ENCODE peak calls at places on chromosomes 11 and 22, in seven cellular contexts. One of them, this sample, is unnamed.

GRCh38 chr11:2768471-2769408 is 68.9 kb upstream of the KCNQ1OT1 start:
- DNase-seq in left lobe of liver: peak
- DNase-seq in EL: peak
- DNase-seq in GM04504: peak
- DNase-seq in colonic mucosa: peak
- DNase-seq in GM23338: no peak
- DNase-seq in smooth muscle cell of the brain vasculature: no peak
- DNase-seq in this sample: peak

GRCh38 chr11:9574806-9575530 is 1.5 kb downstream of the WEE1 start:
- DNase-seq in left lobe of liver: peak
- DNase-seq in EL: peak
- DNase-seq in GM04504: peak
- DNase-seq in colonic mucosa: peak
- DNase-seq in GM23338: peak
- DNase-seq in smooth muscle cell of the brain vasculature: no peak
- DNase-seq in this sample: no peak

GRCh38 chr22:40668611-40669390 is 10.5 kb upstream of the MCHR1 start:
- DNase-seq in left lobe of liver: no peak
- DNase-seq in EL: peak
- DNase-seq in GM04504: peak
- DNase-seq in colonic mucosa: no peak
- DNase-seq in GM23338: peak
- DNase-seq in smooth muscle cell of the brain vasculature: no peak
- DNase-seq in this sample: no peak

GRCh38 chr11:85902353-85902752 is 47.2 kb downstream of the CCDC83 start:
- DNase-seq in left lobe of liver: no peak
- DNase-seq in EL: no peak
- DNase-seq in GM04504: no peak
- DNase-seq in colonic mucosa: no peak
- DNase-seq in GM23338: no peak
- DNase-seq in smooth muscle cell of the brain vasculature: no peak
- DNase-seq in this sample: no peak

GRCh38 chr11:64206457-64207246 is at the start of gene FERMT3:
- DNase-seq in left lobe of liver: peak
- DNase-seq in EL: no peak
- DNase-seq in GM04504: no peak
- DNase-seq in colonic mucosa: peak
- DNase-seq in GM23338: no peak
- DNase-seq in smooth muscle cell of the brain vasculature: no peak
- DNase-seq in this sample: no peak

GRCh38 chr11:69707156-69707555 is 3.3 kb upstream of the FGF19 start:
- DNase-seq in left lobe of liver: no peak
- DNase-seq in EL: no peak
- DNase-seq in GM04504: no peak
- DNase-seq in colonic mucosa: peak
- DNase-seq in GM23338: peak
- DNase-seq in smooth muscle cell of the brain vasculature: no peak
- DNase-seq in this sample: no peak

GRCh38 chr11:64723907-64724862 is 1.2 kb upstream of the NRXN2 start:
- DNase-seq in left lobe of liver: no peak
- DNase-seq in EL: no peak
- DNase-seq in GM04504: no peak
- DNase-seq in colonic mucosa: no peak
- DNase-seq in GM23338: no peak
- DNase-seq in smooth muscle cell of the brain vasculature: no peak
- DNase-seq in this sample: no peak

GRCh38 chr11:127133061-127133460 is 132.5 kb upstream of the KIRREL3 start:
- DNase-seq in left lobe of liver: no peak
- DNase-seq in EL: no peak
- DNase-seq in GM04504: no peak
- DNase-seq in colonic mucosa: no peak
- DNase-seq in GM23338: no peak
- DNase-seq in smooth muscle cell of the brain vasculature: no peak
- DNase-seq in this sample: no peak

GRCh38 chr11:110734790-110735189 is 22.6 kb upstream of the ARHGAP20 start:
- DNase-seq in left lobe of liver: no peak
- DNase-seq in EL: no peak
- DNase-seq in GM04504: no peak
- DNase-seq in colonic mucosa: no peak
- DNase-seq in GM23338: no peak
- DNase-seq in smooth muscle cell of the brain vasculature: no peak
- DNase-seq in this sample: no peak

GRCh38 chr22:42610211-42610610 is 4.5 kb downstream of the POLDIP3 start:
- DNase-seq in left lobe of liver: no peak
- DNase-seq in EL: no peak
- DNase-seq in GM04504: no peak
- DNase-seq in colonic mucosa: no peak
- DNase-seq in GM23338: no peak
- DNase-seq in smooth muscle cell of the brain vasculature: no peak
- DNase-seq in this sample: no peak

GRCh38 chr22:20446383-20446970 is 8.9 kb upstream of the SCARF2 start:
- DNase-seq in left lobe of liver: no peak
- DNase-seq in EL: no peak
- DNase-seq in GM04504: no peak
- DNase-seq in colonic mucosa: no peak
- DNase-seq in GM23338: no peak
- DNase-seq in smooth muscle cell of the brain vasculature: no peak
- DNase-seq in this sample: no peak

GRCh38 chr11:87359401-87359800 is 321.7 kb downstream of the TMEM135 start:
- DNase-seq in left lobe of liver: peak
- DNase-seq in EL: no peak
- DNase-seq in GM04504: no peak
- DNase-seq in colonic mucosa: no peak
- DNase-seq in GM23338: no peak
- DNase-seq in smooth muscle cell of the brain vasculature: no peak
- DNase-seq in this sample: no peak

GRCh38 chr11:41622707-41623359 is 163.4 kb upstream of the LRRC4C start:
- DNase-seq in left lobe of liver: no peak
- DNase-seq in EL: no peak
- DNase-seq in GM04504: no peak
- DNase-seq in colonic mucosa: no peak
- DNase-seq in GM23338: no peak
- DNase-seq in smooth muscle cell of the brain vasculature: no peak
- DNase-seq in this sample: peak

GRCh38 chr22:32684148-32684821 is 117.2 kb upstream of the TIMP3 start:
- DNase-seq in left lobe of liver: no peak
- DNase-seq in EL: no peak
- DNase-seq in GM04504: no peak
- DNase-seq in colonic mucosa: no peak
- DNase-seq in GM23338: no peak
- DNase-seq in smooth muscle cell of the brain vasculature: no peak
- DNase-seq in this sample: no peak

GRCh38 chr11:108693852-108694251 is 29.0 kb downstream of the DDX10 start:
- DNase-seq in left lobe of liver: no peak
- DNase-seq in EL: peak
- DNase-seq in GM04504: peak
- DNase-seq in colonic mucosa: no peak
- DNase-seq in GM23338: no peak
- DNase-seq in smooth muscle cell of the brain vasculature: no peak
- DNase-seq in this sample: no peak

GRCh38 chr22:46121079-46121478 is 29.2 kb upstream of the PPARA start:
- DNase-seq in left lobe of liver: no peak
- DNase-seq in EL: no peak
- DNase-seq in GM04504: no peak
- DNase-seq in colonic mucosa: no peak
- DNase-seq in GM23338: no peak
- DNase-seq in smooth muscle cell of the brain vasculature: no peak
- DNase-seq in this sample: no peak

GRCh38 chr22:32333769-32334639 is 23.7 kb upstream of the RFPL3 start:
- DNase-seq in left lobe of liver: peak
- DNase-seq in EL: no peak
- DNase-seq in GM04504: no peak
- DNase-seq in colonic mucosa: no peak
- DNase-seq in GM23338: no peak
- DNase-seq in smooth muscle cell of the brain vasculature: no peak
- DNase-seq in this sample: peak

GRCh38 chr11:43735115-43735514 is 54.6 kb downstream of the HSD17B12 start:
- DNase-seq in left lobe of liver: no peak
- DNase-seq in EL: no peak
- DNase-seq in GM04504: no peak
- DNase-seq in colonic mucosa: no peak
- DNase-seq in GM23338: no peak
- DNase-seq in smooth muscle cell of the brain vasculature: no peak
- DNase-seq in this sample: no peak

GRCh38 chr22:36332623-36333331 is 55.0 kb downstream of the MYH9 start:
- DNase-seq in left lobe of liver: no peak
- DNase-seq in EL: peak
- DNase-seq in GM04504: no peak
- DNase-seq in colonic mucosa: peak
- DNase-seq in GM23338: no peak
- DNase-seq in smooth muscle cell of the brain vasculature: no peak
- DNase-seq in this sample: no peak

GRCh38 chr11:62710001-62710345 is 2.5 kb downstream of the GNG3 start:
- DNase-seq in left lobe of liver: no peak
- DNase-seq in EL: peak
- DNase-seq in GM04504: no peak
- DNase-seq in colonic mucosa: peak
- DNase-seq in GM23338: no peak
- DNase-seq in smooth muscle cell of the brain vasculature: no peak
- DNase-seq in this sample: no peak

GRCh38 chr11:12330491-12331231 is 46.7 kb upstream of the PARVA start:
- DNase-seq in left lobe of liver: no peak
- DNase-seq in EL: no peak
- DNase-seq in GM04504: no peak
- DNase-seq in colonic mucosa: no peak
- DNase-seq in GM23338: peak
- DNase-seq in smooth muscle cell of the brain vasculature: no peak
- DNase-seq in this sample: no peak

GRCh38 chr22:42805016-42805997 is 51.8 kb downstream of the ARFGAP3 start:
- DNase-seq in left lobe of liver: peak
- DNase-seq in EL: no peak
- DNase-seq in GM04504: no peak
- DNase-seq in colonic mucosa: peak
- DNase-seq in GM23338: peak
- DNase-seq in smooth muscle cell of the brain vasculature: peak
- DNase-seq in this sample: peak

GRCh38 chr11:94746721-94747120 is 21.4 kb upstream of the AMOTL1 start:
- DNase-seq in left lobe of liver: no peak
- DNase-seq in EL: peak
- DNase-seq in GM04504: no peak
- DNase-seq in colonic mucosa: no peak
- DNase-seq in GM23338: no peak
- DNase-seq in smooth muscle cell of the brain vasculature: no peak
- DNase-seq in this sample: no peak

GRCh38 chr11:93279911-93280347 is 50.6 kb upstream of the DEUP1 start:
- DNase-seq in left lobe of liver: no peak
- DNase-seq in EL: no peak
- DNase-seq in GM04504: no peak
- DNase-seq in colonic mucosa: no peak
- DNase-seq in GM23338: no peak
- DNase-seq in smooth muscle cell of the brain vasculature: no peak
- DNase-seq in this sample: no peak

GRCh38 chr11:72084076-72084475 is 3.4 kb downstream of the LRRC51 start:
- DNase-seq in left lobe of liver: no peak
- DNase-seq in EL: no peak
- DNase-seq in GM04504: no peak
- DNase-seq in colonic mucosa: no peak
- DNase-seq in GM23338: no peak
- DNase-seq in smooth muscle cell of the brain vasculature: no peak
- DNase-seq in this sample: no peak

GRCh38 chr22:35561796-35562526 is 21.3 kb downstream of the RASD2 start:
- DNase-seq in left lobe of liver: no peak
- DNase-seq in EL: peak
- DNase-seq in GM04504: no peak
- DNase-seq in colonic mucosa: no peak
- DNase-seq in GM23338: peak
- DNase-seq in smooth muscle cell of the brain vasculature: no peak
- DNase-seq in this sample: no peak

GRCh38 chr11:44816761-44817160 is 90.0 kb downstream of the TSPAN18 start:
- DNase-seq in left lobe of liver: no peak
- DNase-seq in EL: no peak
- DNase-seq in GM04504: no peak
- DNase-seq in colonic mucosa: no peak
- DNase-seq in GM23338: no peak
- DNase-seq in smooth muscle cell of the brain vasculature: no peak
- DNase-seq in this sample: no peak

GRCh38 chr22:49967333-49968241 is 7.0 kb downstream of the PIM3 start:
- DNase-seq in left lobe of liver: peak
- DNase-seq in EL: no peak
- DNase-seq in GM04504: no peak
- DNase-seq in colonic mucosa: peak
- DNase-seq in GM23338: no peak
- DNase-seq in smooth muscle cell of the brain vasculature: no peak
- DNase-seq in this sample: no peak

GRCh38 chr11:1305558-1306056 is 3.8 kb downstream of the TOLLIP start:
- DNase-seq in left lobe of liver: peak
- DNase-seq in EL: no peak
- DNase-seq in GM04504: no peak
- DNase-seq in colonic mucosa: no peak
- DNase-seq in GM23338: no peak
- DNase-seq in smooth muscle cell of the brain vasculature: no peak
- DNase-seq in this sample: peak

GRCh38 chr11:41826129-41826528 is 366.7 kb upstream of the LRRC4C start:
- DNase-seq in left lobe of liver: no peak
- DNase-seq in EL: no peak
- DNase-seq in GM04504: no peak
- DNase-seq in colonic mucosa: no peak
- DNase-seq in GM23338: no peak
- DNase-seq in smooth muscle cell of the brain vasculature: no peak
- DNase-seq in this sample: no peak

GRCh38 chr11:14386895-14387480 is 28.0 kb upstream of the RRAS2 start:
- DNase-seq in left lobe of liver: no peak
- DNase-seq in EL: peak
- DNase-seq in GM04504: peak
- DNase-seq in colonic mucosa: no peak
- DNase-seq in GM23338: peak
- DNase-seq in smooth muscle cell of the brain vasculature: peak
- DNase-seq in this sample: no peak

GRCh38 chr11:111167666-111168065 is 77.9 kb upstream of the POU2AF2 start:
- DNase-seq in left lobe of liver: no peak
- DNase-seq in EL: no peak
- DNase-seq in GM04504: no peak
- DNase-seq in colonic mucosa: no peak
- DNase-seq in GM23338: no peak
- DNase-seq in smooth muscle cell of the brain vasculature: no peak
- DNase-seq in this sample: no peak

GRCh38 chr11:113376156-113376555 is 11.4 kb upstream of the ANKK1 start:
- DNase-seq in left lobe of liver: no peak
- DNase-seq in EL: no peak
- DNase-seq in GM04504: no peak
- DNase-seq in colonic mucosa: no peak
- DNase-seq in GM23338: no peak
- DNase-seq in smooth muscle cell of the brain vasculature: no peak
- DNase-seq in this sample: no peak

GRCh38 chr11:75474878-75475766 is 42.1 kb upstream of the KLHL35 start:
- DNase-seq in left lobe of liver: no peak
- DNase-seq in EL: peak
- DNase-seq in GM04504: no peak
- DNase-seq in colonic mucosa: peak
- DNase-seq in GM23338: peak
- DNase-seq in smooth muscle cell of the brain vasculature: no peak
- DNase-seq in this sample: no peak

GRCh38 chr11:96114178-96115070 is 190.5 kb upstream of the MTMR2 start:
- DNase-seq in left lobe of liver: no peak
- DNase-seq in EL: no peak
- DNase-seq in GM04504: no peak
- DNase-seq in colonic mucosa: no peak
- DNase-seq in GM23338: no peak
- DNase-seq in smooth muscle cell of the brain vasculature: no peak
- DNase-seq in this sample: no peak

GRCh38 chr11:103202048-103202651 is 92.9 kb downstream of the DYNC2H1 start:
- DNase-seq in left lobe of liver: no peak
- DNase-seq in EL: peak
- DNase-seq in GM04504: peak
- DNase-seq in colonic mucosa: no peak
- DNase-seq in GM23338: peak
- DNase-seq in smooth muscle cell of the brain vasculature: peak
- DNase-seq in this sample: no peak

GRCh38 chr11:61484541-61484940 is 24.0 kb upstream of the LRRC10B start:
- DNase-seq in left lobe of liver: no peak
- DNase-seq in EL: no peak
- DNase-seq in GM04504: no peak
- DNase-seq in colonic mucosa: no peak
- DNase-seq in GM23338: peak
- DNase-seq in smooth muscle cell of the brain vasculature: no peak
- DNase-seq in this sample: no peak

GRCh38 chr11:1230456-1231395 is 7.9 kb downstream of the MUC5B start:
- DNase-seq in left lobe of liver: no peak
- DNase-seq in EL: no peak
- DNase-seq in GM04504: no peak
- DNase-seq in colonic mucosa: peak
- DNase-seq in GM23338: no peak
- DNase-seq in smooth muscle cell of the brain vasculature: no peak
- DNase-seq in this sample: no peak